ENCODE peak calls at places on chromosomes 5 and 9, in six cellular contexts. J is choroid plexus epithelial cell, W is GM04503, L is WERI-Rb-1, A is NCI-H2029, O is sciatic nerve. C is an unnamed sample.

GRCh38 chr9:98206754-98207153 is 14.3 kb upstream of the CORO2A start:
- DNase-seq in J (no peak), W (no peak), L (no peak), A (no peak), O (no peak), C (no peak)

GRCh38 chr9:95506692-95507455 is 9.9 kb downstream of the PTCH1 start:
- DNase-seq in J (peak; percentile 83), W (no peak), L (peak; percentile 65), A (peak; percentile 24), O (peak; percentile 76), C (peak; percentile 23)

GRCh38 chr5:36240779-36241635 is 718 bp downstream of the NADK2 start:
- DNase-seq in J (peak; percentile 66), W (no peak), L (peak; percentile 56), A (peak; percentile 7), O (peak; percentile 82), C (peak; percentile 12)

GRCh38 chr5:52837068-52837467 is 49.4 kb downstream of the ITGA1 start:
- DNase-seq in J (peak; percentile 89), W (no peak), L (no peak), A (no peak), O (no peak), C (no peak)

GRCh38 chr5:19492861-19493260 is 495.1 kb downstream of the CDH18 start:
- DNase-seq in J (no peak), W (no peak), L (no peak), A (no peak), O (no peak), C (no peak)

GRCh38 chr9:122392284-122392683 is 21.5 kb downstream of the PTGS1 start:
- DNase-seq in J (no peak), W (no peak), L (no peak), A (no peak), O (no peak), C (no peak)

GRCh38 chr9:17005085-17005484 is 129.8 kb upstream of the CNTLN start:
- DNase-seq in J (peak; percentile 87), W (peak; percentile 26), L (no peak), A (no peak), O (peak; percentile 67), C (no peak)

GRCh38 chr9:36486933-36487481 is 85.7 kb upstream of the MELK start:
- DNase-seq in J (no peak), W (no peak), L (peak; percentile 70), A (peak; percentile 20), O (peak; percentile 77), C (peak; percentile 25)

GRCh38 chr9:108057421-108058136 is 568.0 kb upstream of the KLF4 start:
- DNase-seq in J (peak; percentile 98), W (peak; percentile 95), L (no peak), A (no peak), O (no peak), C (no peak)

GRCh38 chr9:120478208-120478607 is 101.8 kb downstream of the CDK5RAP2 start:
- DNase-seq in J (peak; percentile 78), W (no peak), L (no peak), A (no peak), O (no peak), C (no peak)

GRCh38 chr5:139955053-139955605 is 88.0 kb downstream of the NRG2 start:
- DNase-seq in J (no peak), W (no peak), L (no peak), A (no peak), O (no peak), C (no peak)

GRCh38 chr5:135350536-135350935 is 48.5 kb downstream of the MACROH2A1 start:
- DNase-seq in J (no peak), W (no peak), L (no peak), A (no peak), O (no peak), C (no peak)

GRCh38 chr5:178211095-178212048 is 7.0 kb downstream of the HNRNPAB start:
- DNase-seq in J (no peak), W (no peak), L (no peak), A (no peak), O (no peak), C (no peak)

GRCh38 chr9:37104183-37104889 is 16.0 kb upstream of the ZCCHC7 start:
- DNase-seq in J (peak; percentile 90), W (peak; percentile 57), L (no peak), A (no peak), O (no peak), C (no peak)

GRCh38 chr9:86046930-86047341 is 52.4 kb downstream of the GOLM1 start:
- DNase-seq in J (no peak), W (no peak), L (no peak), A (no peak), O (no peak), C (no peak)

GRCh38 chr9:97373311-97373710 is 38.6 kb upstream of the TDRD7 start:
- DNase-seq in J (no peak), W (no peak), L (no peak), A (no peak), O (no peak), C (no peak)

GRCh38 chr9:38025166-38025565 is 43.9 kb downstream of the SHB start:
- DNase-seq in J (no peak), W (no peak), L (no peak), A (no peak), O (no peak), C (no peak)

GRCh38 chr9:70553718-70554673 is 139.5 kb upstream of the KLF9 start:
- DNase-seq in J (peak; percentile 74), W (peak; percentile 61), L (peak; percentile 11), A (no peak), O (no peak), C (no peak)

C was measured in T-helper 9 cell.